ENCODE peak calls at places on chromosomes 16 and 17, in eight cellular contexts. E, H, V, I, J, Y, C and D are unnamed samples.

GRCh38 chr17:21041753-21042433 is 918 bp downstream of the USP22 start:
- DNase-seq in E (peak; percentile 71), H (peak; percentile 83), V (peak; percentile 94), I (peak; percentile 72), J (peak; percentile 63), Y (peak; percentile 91), C (peak; percentile 79), D (peak; percentile 49)

GRCh38 chr17:78434455-78435329 is 56.2 kb downstream of the PGS1 start:
- DNase-seq in E (no peak), H (no peak), V (no peak), I (no peak), J (no peak), Y (no peak), C (no peak), D (no peak)

GRCh38 chr17:81034168-81034777 is 678 bp upstream of the BAIAP2 start:
- DNase-seq in E (no peak), H (no peak), V (no peak), I (no peak), J (no peak), Y (no peak), C (no peak), D (no peak)

GRCh38 chr17:11506635-11507034 is 91.6 kb upstream of the DNAH9 start:
- DNase-seq in E (peak; percentile 5), H (no peak), V (peak; percentile 93), I (no peak), J (peak; percentile 67), Y (no peak), C (no peak), D (no peak)

GRCh38 chr16:87235810-87236515 is 81.2 kb downstream of the C16orf95 start:
- DNase-seq in E (no peak), H (no peak), V (peak; percentile 76), I (no peak), J (no peak), Y (no peak), C (peak; percentile 48), D (no peak)

GRCh38 chr16:10992797-10993196 is 48.4 kb downstream of the CLEC16A start:
- DNase-seq in E (no peak), H (no peak), V (peak; percentile 79), I (peak; percentile 87), J (no peak), Y (peak; percentile 68), C (no peak), D (no peak)

GRCh38 chr17:57612202-57613071 is 132.7 kb downstream of the CCDC182 start:
- DNase-seq in E (peak; percentile 27), H (no peak), V (peak; percentile 91), I (no peak), J (no peak), Y (no peak), C (peak; percentile 45), D (no peak)

GRCh38 chr17:43645765-43646481 is 15.8 kb downstream of the MEOX1 start:
- DNase-seq in E (no peak), H (peak; percentile 72), V (peak; percentile 89), I (peak; percentile 24), J (no peak), Y (peak; percentile 85), C (no peak), D (no peak)

GRCh38 chr17:17437461-17437860 is 39.3 kb upstream of the MED9 start:
- DNase-seq in E (no peak), H (no peak), V (no peak), I (no peak), J (no peak), Y (no peak), C (no peak), D (no peak)

GRCh38 chr16:75061677-75062076 is 54.9 kb downstream of the LDHD start:
- DNase-seq in E (no peak), H (peak; percentile 55), V (no peak), I (no peak), J (no peak), Y (no peak), C (no peak), D (no peak)

GRCh38 chr16:75062135-75062943 is 54.2 kb downstream of the LDHD start:
- DNase-seq in E (no peak), H (peak; percentile 55), V (no peak), I (no peak), J (no peak), Y (peak; percentile 75), C (no peak), D (no peak)

GRCh38 chr16:75063549-75064082 is 53.0 kb downstream of the LDHD start:
- DNase-seq in E (no peak), H (no peak), V (no peak), I (no peak), J (no peak), Y (no peak), C (no peak), D (no peak)

GRCh38 chr16:75064403-75065148 is 52.0 kb downstream of the LDHD start:
- DNase-seq in E (peak; percentile 83), H (no peak), V (no peak), I (peak; percentile 66), J (no peak), Y (no peak), C (no peak), D (no peak)

GRCh38 chr16:75062944-75063444 is 53.6 kb downstream of the LDHD start:
- DNase-seq in E (no peak), H (no peak), V (no peak), I (no peak), J (no peak), Y (no peak), C (no peak), D (no peak)
- TF ChIP-seq CTCF in E (no peak), H (no peak), V (peak; percentile 51), I (no peak), J (no peak), Y (no peak), C (no peak), D (no peak)

DNA sequence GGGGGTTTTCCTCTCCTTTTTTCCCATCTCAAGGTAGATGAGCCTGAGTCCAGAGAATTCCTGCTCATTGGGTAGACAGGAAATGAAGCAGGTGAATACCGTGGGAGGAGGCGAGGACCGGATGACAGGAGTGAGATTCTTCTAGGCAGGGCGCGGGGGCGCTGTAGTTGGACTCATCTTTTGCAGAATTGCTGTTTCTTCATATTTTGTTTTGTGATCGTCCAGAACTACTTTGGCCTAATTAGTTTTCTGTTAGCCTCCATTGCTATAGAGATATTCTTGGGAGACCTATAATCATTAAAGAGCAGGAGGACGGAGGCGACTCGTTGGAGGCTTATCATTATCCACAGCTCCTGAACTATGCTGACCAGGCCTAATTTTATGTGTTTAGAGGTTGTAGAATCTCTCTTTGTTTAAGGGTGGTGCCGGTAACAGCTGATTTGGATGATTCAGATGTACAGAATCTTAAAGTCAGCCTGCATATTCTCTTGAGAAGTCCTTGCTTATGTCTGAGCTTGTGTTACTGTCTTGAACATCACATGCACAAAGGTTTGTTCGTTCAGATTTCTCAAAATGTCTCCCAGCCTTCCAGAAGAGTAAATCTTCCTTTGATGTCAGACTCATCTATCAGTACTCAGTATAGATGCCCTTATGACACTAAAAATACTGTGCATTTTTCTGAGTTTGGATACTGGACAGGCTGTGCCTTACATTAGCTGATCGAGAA is 741 bp downstream of the ATP6V0A1 start:
- DNase-seq in E (peak; percentile 65), H (peak; percentile 58), V (peak; percentile 77), I (peak; percentile 70), J (peak; percentile 11), Y (peak; percentile 39), C (no peak), D (no peak)
- TF ChIP-seq CTCF in E (peak; percentile 77), H (no peak), V (peak; percentile 59), I (no peak), J (peak; percentile 49), Y (peak; percentile 43), C (peak; percentile 55), D (peak; percentile 47)

GRCh38 chr16:4846503-4846900 is 586 bp downstream of the GLYR1 start:
- DNase-seq in E (peak; percentile 35), H (no peak), V (peak; percentile 76), I (peak; percentile 57), J (peak; percentile 16), Y (peak; percentile 61), C (peak; percentile 58), D (no peak)

GRCh38 chr16:4847774-4848587 is 700 bp downstream of the UBN1 start:
- DNase-seq in E (peak; percentile 29), H (peak; percentile 51), V (peak; percentile 61), I (peak; percentile 59), J (peak; percentile 19), Y (peak; percentile 73), C (peak; percentile 60), D (no peak)

GRCh38 chr16:4850211-4850610 is 2.9 kb downstream of the UBN1 start:
- DNase-seq in E (no peak), H (no peak), V (no peak), I (no peak), J (no peak), Y (no peak), C (no peak), D (no peak)

GRCh38 chr16:4852221-4852872 is 5.1 kb downstream of the UBN1 start:
- DNase-seq in E (no peak), H (no peak), V (no peak), I (no peak), J (no peak), Y (peak; percentile 39), C (no peak), D (no peak)

DNA sequence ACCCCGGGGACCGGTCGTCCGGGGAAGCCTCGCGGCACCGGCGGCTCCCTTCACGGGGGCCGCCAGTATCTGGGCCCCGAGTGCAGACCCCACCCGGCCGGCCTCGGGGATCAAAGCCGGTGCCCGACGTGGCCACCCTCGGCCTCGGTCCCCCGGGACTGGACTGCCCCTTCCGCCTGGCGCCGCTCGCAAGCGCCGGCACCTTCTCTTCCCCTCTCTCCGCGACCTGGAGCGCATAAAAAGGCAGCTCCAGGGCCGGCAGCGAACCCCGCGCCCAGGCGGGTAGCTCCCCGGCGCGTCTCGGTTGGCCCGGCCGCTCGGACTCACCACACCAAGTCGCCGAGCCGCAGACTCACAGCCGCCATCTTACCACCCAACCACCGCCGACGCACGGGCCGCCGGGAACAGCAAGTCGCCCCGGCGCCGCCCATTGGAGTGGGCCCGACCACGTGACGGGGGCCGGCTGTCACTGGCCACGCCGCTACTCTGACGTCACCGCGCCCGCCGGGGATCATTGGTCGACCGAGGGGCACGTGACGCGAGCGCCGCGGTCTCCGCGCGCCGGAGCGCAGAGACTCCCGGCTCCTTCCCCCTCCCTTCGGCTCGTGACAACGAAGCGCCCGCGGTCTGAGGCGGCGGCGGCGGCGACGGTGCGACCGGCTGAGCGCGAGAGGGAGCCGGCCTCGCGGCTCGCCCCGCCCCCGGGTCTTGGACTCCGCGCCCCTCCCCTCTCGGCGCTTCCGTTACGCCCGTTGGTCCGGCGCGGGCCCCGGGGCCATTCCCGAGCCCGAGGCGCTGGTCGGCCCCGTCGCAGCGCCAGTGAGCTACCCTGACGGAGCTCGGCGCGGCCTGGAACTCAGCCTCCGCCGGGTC is at the start of the genes GLYR1 and UBN1:
- DNase-seq in E (peak; percentile 92), H (peak; percentile 99), V (peak; percentile 99), I (peak; percentile 100), J (peak; percentile 100), Y (peak; percentile 97), C (peak; percentile 99), D (peak; percentile 81)
- TF ChIP-seq CTCF in E (no peak), H (peak; percentile 22), V (no peak), I (no peak), J (no peak), Y (no peak), C (no peak), D (no peak)

GRCh38 chr17:13943859-13944258 is 125.4 kb upstream of the COX10 start:
- DNase-seq in E (no peak), H (no peak), V (no peak), I (no peak), J (no peak), Y (no peak), C (no peak), D (no peak)

GRCh38 chr17:13941781-13942180 is 127.5 kb upstream of the COX10 start:
- DNase-seq in E (no peak), H (no peak), V (no peak), I (no peak), J (no peak), Y (no peak), C (no peak), D (no peak)

GRCh38 chr17:13939222-13939621 is 130.1 kb upstream of the COX10 start:
- DNase-seq in E (no peak), H (no peak), V (no peak), I (no peak), J (no peak), Y (no peak), C (no peak), D (no peak)

GRCh38 chr17:13940858-13941665 is 128.2 kb upstream of the COX10 start:
- DNase-seq in E (no peak), H (no peak), V (peak; percentile 73), I (no peak), J (no peak), Y (peak; percentile 15), C (no peak), D (no peak)
- TF ChIP-seq CTCF in E (no peak), H (no peak), V (peak; percentile 50), I (no peak), J (no peak), Y (no peak), C (no peak), D (no peak)